ENCODE peak calls at places on chromosome 11, in seven cellular contexts. One of them, this sample, is unnamed.

GRCh38 chr11:122023614-122024250 is 92.3 kb downstream of the BLID start:
- DNase-seq in Caco-2: no peak
- DNase-seq in Right ventricle myocardium superior: no peak
- DNase-seq in IMR-90: no peak
- DNase-seq in T-helper 1 cell: no peak
- DNase-seq in iPS-NIHi11: no peak
- DNase-seq in NCI-H2081 treated with DMSO at 0.1 percent for 48 hours: no peak
- DNase-seq in this sample: no peak

GRCh38 chr11:72411623-72412532 is 22.5 kb downstream of the CLPB start:
- DNase-seq in T-helper 1 cell: no peak
- DNase-seq in IMR-90: no peak
- DNase-seq in iPS-NIHi11: peak
- DNase-seq in Caco-2: no peak
- DNase-seq in NCI-H2081 treated with DMSO at 0.1 percent for 48 hours: no peak
- DNase-seq in Right ventricle myocardium superior: no peak
- DNase-seq in this sample: no peak

GRCh38 chr11:117774553-117774952 is 22.5 kb downstream of the DSCAML1 start:
- DNase-seq in Right ventricle myocardium superior: no peak
- DNase-seq in NCI-H2081 treated with DMSO at 0.1 percent for 48 hours: no peak
- DNase-seq in Caco-2: no peak
- DNase-seq in T-helper 1 cell: no peak
- DNase-seq in IMR-90: no peak
- DNase-seq in iPS-NIHi11: no peak
- DNase-seq in this sample: no peak

GRCh38 chr11:69447786-69448185 is 33.7 kb upstream of the LINC01488 start:
- DNase-seq in Caco-2: no peak
- DNase-seq in NCI-H2081 treated with DMSO at 0.1 percent for 48 hours: no peak
- DNase-seq in Right ventricle myocardium superior: peak
- DNase-seq in T-helper 1 cell: no peak
- DNase-seq in IMR-90: no peak
- DNase-seq in iPS-NIHi11: no peak
- DNase-seq in this sample: no peak

GRCh38 chr11:100876826-100877545 is 189.9 kb downstream of the ARHGAP42 start:
- DNase-seq in T-helper 1 cell: no peak
- DNase-seq in Caco-2: no peak
- DNase-seq in NCI-H2081 treated with DMSO at 0.1 percent for 48 hours: no peak
- DNase-seq in IMR-90: peak
- DNase-seq in iPS-NIHi11: peak
- DNase-seq in Right ventricle myocardium superior: no peak
- DNase-seq in this sample: no peak

GRCh38 chr11:69310351-69310750 is 16.4 kb downstream of the MYEOV start:
- DNase-seq in T-helper 1 cell: no peak
- DNase-seq in NCI-H2081 treated with DMSO at 0.1 percent for 48 hours: no peak
- DNase-seq in iPS-NIHi11: no peak
- DNase-seq in Caco-2: no peak
- DNase-seq in IMR-90: no peak
- DNase-seq in Right ventricle myocardium superior: no peak
- DNase-seq in this sample: no peak

GRCh38 chr11:85167471-85167870 is 459.7 kb downstream of the DLG2 start:
- DNase-seq in Right ventricle myocardium superior: no peak
- DNase-seq in iPS-NIHi11: no peak
- DNase-seq in IMR-90: no peak
- DNase-seq in T-helper 1 cell: no peak
- DNase-seq in NCI-H2081 treated with DMSO at 0.1 percent for 48 hours: no peak
- DNase-seq in Caco-2: no peak
- DNase-seq in this sample: no peak

GRCh38 chr11:34359548-34359891 is 1.7 kb upstream of the ABTB2 start:
- DNase-seq in Caco-2: no peak
- DNase-seq in Right ventricle myocardium superior: no peak
- DNase-seq in IMR-90: no peak
- DNase-seq in T-helper 1 cell: no peak
- DNase-seq in iPS-NIHi11: no peak
- DNase-seq in NCI-H2081 treated with DMSO at 0.1 percent for 48 hours: no peak
- DNase-seq in this sample: peak

GRCh38 chr11:13669544-13670488 is 1.3 kb downstream of the FAR1 start:
- DNase-seq in IMR-90: no peak
- DNase-seq in T-helper 1 cell: no peak
- DNase-seq in NCI-H2081 treated with DMSO at 0.1 percent for 48 hours: no peak
- DNase-seq in Caco-2: no peak
- DNase-seq in iPS-NIHi11: no peak
- DNase-seq in Right ventricle myocardium superior: no peak
- DNase-seq in this sample: no peak

GRCh38 chr11:61587541-61587941 is 6.7 kb upstream of the SYT7 start:
- DNase-seq in NCI-H2081 treated with DMSO at 0.1 percent for 48 hours: no peak
- DNase-seq in iPS-NIHi11: peak
- DNase-seq in T-helper 1 cell: peak
- DNase-seq in Right ventricle myocardium superior: peak
- DNase-seq in Caco-2: peak
- DNase-seq in IMR-90: no peak
- DNase-seq in this sample: no peak

GRCh38 chr11:3123316-3123715 is 41.8 kb downstream of the OSBPL5 start:
- DNase-seq in Caco-2: no peak
- DNase-seq in T-helper 1 cell: no peak
- DNase-seq in IMR-90: no peak
- DNase-seq in Right ventricle myocardium superior: peak
- DNase-seq in iPS-NIHi11: no peak
- DNase-seq in NCI-H2081 treated with DMSO at 0.1 percent for 48 hours: no peak
- DNase-seq in this sample: no peak

GRCh38 chr11:76939219-76939631 is 78.5 kb downstream of the ACER3 start:
- DNase-seq in Right ventricle myocardium superior: no peak
- DNase-seq in IMR-90: peak
- DNase-seq in NCI-H2081 treated with DMSO at 0.1 percent for 48 hours: no peak
- DNase-seq in iPS-NIHi11: no peak
- DNase-seq in T-helper 1 cell: no peak
- DNase-seq in Caco-2: no peak
- DNase-seq in this sample: no peak

GRCh38 chr11:41031571-41032060 is 427.8 kb downstream of the LRRC4C start:
- DNase-seq in NCI-H2081 treated with DMSO at 0.1 percent for 48 hours: no peak
- DNase-seq in IMR-90: no peak
- DNase-seq in T-helper 1 cell: no peak
- DNase-seq in Caco-2: no peak
- DNase-seq in Right ventricle myocardium superior: no peak
- DNase-seq in iPS-NIHi11: no peak
- DNase-seq in this sample: no peak

GRCh38 chr11:85663781-85664560 is 958 bp downstream of the CREBZF start:
- DNase-seq in iPS-NIHi11: peak
- DNase-seq in NCI-H2081 treated with DMSO at 0.1 percent for 48 hours: no peak
- DNase-seq in Caco-2: peak
- DNase-seq in IMR-90: peak
- DNase-seq in T-helper 1 cell: peak
- DNase-seq in Right ventricle myocardium superior: peak
- DNase-seq in this sample: peak

GRCh38 chr11:1549355-1550330 is 22.4 kb downstream of the DUSP8 start:
- DNase-seq in T-helper 1 cell: no peak
- DNase-seq in NCI-H2081 treated with DMSO at 0.1 percent for 48 hours: no peak
- DNase-seq in Caco-2: no peak
- DNase-seq in IMR-90: no peak
- DNase-seq in iPS-NIHi11: no peak
- DNase-seq in Right ventricle myocardium superior: no peak
- DNase-seq in this sample: no peak

GRCh38 chr11:118313242-118313641 is 8.7 kb downstream of the CD3E start:
- DNase-seq in Right ventricle myocardium superior: no peak
- DNase-seq in T-helper 1 cell: no peak
- DNase-seq in iPS-NIHi11: no peak
- DNase-seq in IMR-90: no peak
- DNase-seq in NCI-H2081 treated with DMSO at 0.1 percent for 48 hours: no peak
- DNase-seq in Caco-2: no peak
- DNase-seq in this sample: no peak

GRCh38 chr11:66659785-66660184 is 17.9 kb downstream of the RBM4B start:
- DNase-seq in NCI-H2081 treated with DMSO at 0.1 percent for 48 hours: no peak
- DNase-seq in iPS-NIHi11: no peak
- DNase-seq in Right ventricle myocardium superior: no peak
- DNase-seq in Caco-2: no peak
- DNase-seq in T-helper 1 cell: no peak
- DNase-seq in IMR-90: no peak
- DNase-seq in this sample: no peak

GRCh38 chr11:74506823-74507222 is 13.3 kb upstream of the LIPT2 start:
- DNase-seq in T-helper 1 cell: no peak
- DNase-seq in Caco-2: no peak
- DNase-seq in NCI-H2081 treated with DMSO at 0.1 percent for 48 hours: no peak
- DNase-seq in Right ventricle myocardium superior: no peak
- DNase-seq in iPS-NIHi11: peak
- DNase-seq in IMR-90: no peak
- DNase-seq in this sample: no peak

GRCh38 chr11:59158206-59159068 is 13.5 kb upstream of the DTX4 start:
- DNase-seq in Right ventricle myocardium superior: no peak
- DNase-seq in Caco-2: peak
- DNase-seq in iPS-NIHi11: peak
- DNase-seq in NCI-H2081 treated with DMSO at 0.1 percent for 48 hours: peak
- DNase-seq in IMR-90: peak
- DNase-seq in T-helper 1 cell: peak
- DNase-seq in this sample: peak

GRCh38 chr11:112073941-112074811 is at the start of the genes NKAPD1 and PIH1D2:
- DNase-seq in T-helper 1 cell: peak
- DNase-seq in Right ventricle myocardium superior: peak
- DNase-seq in Caco-2: peak
- DNase-seq in iPS-NIHi11: peak
- DNase-seq in IMR-90: peak
- DNase-seq in NCI-H2081 treated with DMSO at 0.1 percent for 48 hours: peak
- DNase-seq in this sample: peak

GRCh38 chr11:112570335-112570734 is 309.7 kb upstream of the PLET1 start:
- DNase-seq in iPS-NIHi11: no peak
- DNase-seq in NCI-H2081 treated with DMSO at 0.1 percent for 48 hours: no peak
- DNase-seq in T-helper 1 cell: no peak
- DNase-seq in Caco-2: no peak
- DNase-seq in Right ventricle myocardium superior: no peak
- DNase-seq in IMR-90: no peak
- DNase-seq in this sample: no peak

GRCh38 chr11:118612378-118612777 is 5.0 kb downstream of the PHLDB1 start:
- DNase-seq in NCI-H2081 treated with DMSO at 0.1 percent for 48 hours: no peak
- DNase-seq in IMR-90: peak
- DNase-seq in iPS-NIHi11: no peak
- DNase-seq in Right ventricle myocardium superior: peak
- DNase-seq in T-helper 1 cell: no peak
- DNase-seq in Caco-2: no peak
- DNase-seq in this sample: no peak